ENCODE peak calls at places on chromosomes 4 and X, in nine cellular contexts. One of them, this sample, is unnamed.

GRCh38 chr4:77001907-77002306 is 52.4 kb downstream of the SEPTIN11 start:
- DNase-seq in fibroblast of lung: peak
- DNase-seq in IMR-90: peak
- DNase-seq in OCI-LY7: no peak
- DNase-seq in HCT116: no peak
- DNase-seq in SK-N-SH: no peak
- DNase-seq in endothelial cell of umbilical vein: peak
- DNase-seq in hepatocyte: no peak
- DNase-seq in PC-9: no peak
- DNase-seq in this sample: no peak

GRCh38 chr4:168854216-168854921 is 155.7 kb downstream of the CBR4 start:
- DNase-seq in fibroblast of lung: no peak
- DNase-seq in endothelial cell of umbilical vein: no peak
- DNase-seq in PC-9: no peak
- DNase-seq in IMR-90: no peak
- DNase-seq in HCT116: no peak
- DNase-seq in SK-N-SH: no peak
- DNase-seq in hepatocyte: no peak
- DNase-seq in OCI-LY7: no peak
- DNase-seq in this sample: no peak

GRCh38 chrX:39638526-39638925 is 459.2 kb downstream of the BCOR start:
- DNase-seq in SK-N-SH: no peak
- DNase-seq in hepatocyte: no peak
- DNase-seq in OCI-LY7: no peak
- DNase-seq in fibroblast of lung: no peak
- DNase-seq in PC-9: no peak
- DNase-seq in endothelial cell of umbilical vein: no peak
- DNase-seq in HCT116: no peak
- DNase-seq in IMR-90: no peak
- DNase-seq in this sample: no peak

GRCh38 chr4:56197387-56197786 is 189.9 kb downstream of the AASDH start:
- DNase-seq in SK-N-SH: no peak
- DNase-seq in fibroblast of lung: no peak
- DNase-seq in OCI-LY7: no peak
- DNase-seq in HCT116: no peak
- DNase-seq in PC-9: no peak
- DNase-seq in IMR-90: no peak
- DNase-seq in endothelial cell of umbilical vein: no peak
- DNase-seq in hepatocyte: peak
- DNase-seq in this sample: no peak

GRCh38 chr4:75087416-75087815 is 154.5 kb downstream of the PARM1 start:
- DNase-seq in hepatocyte: no peak
- DNase-seq in IMR-90: no peak
- DNase-seq in SK-N-SH: no peak
- DNase-seq in endothelial cell of umbilical vein: no peak
- DNase-seq in fibroblast of lung: no peak
- DNase-seq in OCI-LY7: no peak
- DNase-seq in PC-9: no peak
- DNase-seq in HCT116: no peak
- DNase-seq in this sample: no peak

GRCh38 chr4:40363945-40364344 is 28.8 kb downstream of the CHRNA9 start:
- DNase-seq in fibroblast of lung: no peak
- DNase-seq in SK-N-SH: no peak
- DNase-seq in OCI-LY7: no peak
- DNase-seq in endothelial cell of umbilical vein: no peak
- DNase-seq in PC-9: no peak
- DNase-seq in IMR-90: no peak
- DNase-seq in hepatocyte: no peak
- DNase-seq in HCT116: no peak
- DNase-seq in this sample: no peak

GRCh38 chrX:17471121-17471520 is 96.1 kb downstream of the NHS start:
- DNase-seq in PC-9: no peak
- DNase-seq in OCI-LY7: no peak
- DNase-seq in IMR-90: peak
- DNase-seq in HCT116: no peak
- DNase-seq in endothelial cell of umbilical vein: no peak
- DNase-seq in hepatocyte: no peak
- DNase-seq in SK-N-SH: no peak
- DNase-seq in fibroblast of lung: no peak
- DNase-seq in this sample: no peak

GRCh38 chr4:123479944-123480343 is 83.3 kb downstream of the SPRY1 start:
- DNase-seq in IMR-90: peak
- DNase-seq in SK-N-SH: no peak
- DNase-seq in OCI-LY7: peak
- DNase-seq in hepatocyte: peak
- DNase-seq in fibroblast of lung: peak
- DNase-seq in endothelial cell of umbilical vein: no peak
- DNase-seq in HCT116: no peak
- DNase-seq in PC-9: peak
- DNase-seq in this sample: no peak

GRCh38 chrX:19758536-19758935 is 128.9 kb downstream of the SH3KBP1 start:
- DNase-seq in fibroblast of lung: no peak
- DNase-seq in OCI-LY7: peak
- DNase-seq in endothelial cell of umbilical vein: no peak
- DNase-seq in IMR-90: no peak
- DNase-seq in PC-9: no peak
- DNase-seq in HCT116: no peak
- DNase-seq in hepatocyte: no peak
- DNase-seq in SK-N-SH: no peak
- DNase-seq in this sample: no peak

GRCh38 chrX:8037593-8038348 is 110.6 kb upstream of the PNPLA4 start:
- DNase-seq in hepatocyte: no peak
- DNase-seq in endothelial cell of umbilical vein: no peak
- DNase-seq in fibroblast of lung: peak
- DNase-seq in SK-N-SH: no peak
- DNase-seq in IMR-90: no peak
- DNase-seq in OCI-LY7: no peak
- DNase-seq in PC-9: no peak
- DNase-seq in HCT116: no peak
- DNase-seq in this sample: peak
- TF ChIP-seq CTCF in hepatocyte: no peak
- TF ChIP-seq CTCF in endothelial cell of umbilical vein: no peak
- TF ChIP-seq CTCF in fibroblast of lung: no peak
- TF ChIP-seq CTCF in SK-N-SH: no peak
- TF ChIP-seq CTCF in IMR-90: no peak
- TF ChIP-seq CTCF in OCI-LY7: no peak
- TF ChIP-seq CTCF in PC-9: no peak
- TF ChIP-seq CTCF in HCT116: no peak
- TF ChIP-seq CTCF in this sample: peak

GRCh38 chrX:54043696-54044125 is 562 bp downstream of the PHF8 start:
- DNase-seq in hepatocyte: peak
- DNase-seq in endothelial cell of umbilical vein: no peak
- DNase-seq in HCT116: no peak
- DNase-seq in fibroblast of lung: no peak
- DNase-seq in PC-9: no peak
- DNase-seq in IMR-90: peak
- DNase-seq in OCI-LY7: peak
- DNase-seq in SK-N-SH: peak
- DNase-seq in this sample: peak
- H2AFZ ChIP-seq in hepatocyte: peak
- H2AFZ ChIP-seq in endothelial cell of umbilical vein: peak
- H2AFZ ChIP-seq in HCT116: no peak
- H2AFZ ChIP-seq in fibroblast of lung: peak
- H2AFZ ChIP-seq in PC-9: peak
- H2AFZ ChIP-seq in IMR-90: peak
- H2AFZ ChIP-seq in OCI-LY7: peak
- H2AFZ ChIP-seq in SK-N-SH: peak
- H2AFZ ChIP-seq in this sample: peak

DNA sequence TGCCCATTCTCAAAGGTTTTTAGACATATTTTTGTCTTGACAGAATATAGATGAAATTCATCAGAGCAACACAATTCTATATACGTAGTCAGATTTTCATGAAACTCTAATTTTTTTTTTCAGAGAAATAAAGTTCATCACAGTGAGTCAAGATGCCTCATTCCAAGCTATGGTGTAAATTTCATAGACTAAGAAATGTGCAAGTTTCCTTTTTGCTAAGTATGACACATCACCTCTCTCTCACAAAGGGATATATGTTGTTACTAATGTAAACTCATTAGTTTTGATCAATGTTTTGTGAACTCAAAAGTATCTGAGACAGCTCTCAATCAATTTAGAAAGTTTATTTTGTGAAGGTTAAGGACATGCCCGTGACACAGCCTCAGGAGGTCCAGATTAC is 60.4 kb upstream of the ATXN3L start:
- DNase-seq in OCI-LY7: no peak
- DNase-seq in HCT116: no peak
- DNase-seq in endothelial cell of umbilical vein: peak
- DNase-seq in PC-9: no peak
- DNase-seq in SK-N-SH: no peak
- DNase-seq in IMR-90: peak
- DNase-seq in hepatocyte: no peak
- DNase-seq in fibroblast of lung: peak
- DNase-seq in this sample: no peak
- TF ChIP-seq CTCF in OCI-LY7: no peak
- TF ChIP-seq CTCF in HCT116: no peak
- TF ChIP-seq CTCF in endothelial cell of umbilical vein: no peak
- TF ChIP-seq CTCF in PC-9: no peak
- TF ChIP-seq CTCF in SK-N-SH: no peak
- TF ChIP-seq CTCF in IMR-90: no peak
- TF ChIP-seq CTCF in hepatocyte: no peak
- TF ChIP-seq CTCF in fibroblast of lung: no peak
- TF ChIP-seq CTCF in this sample: no peak

GRCh38 chr4:147312376-147313046 is 168.4 kb upstream of the EDNRA start:
- DNase-seq in HCT116: no peak
- DNase-seq in SK-N-SH: no peak
- DNase-seq in fibroblast of lung: peak
- DNase-seq in endothelial cell of umbilical vein: no peak
- DNase-seq in hepatocyte: no peak
- DNase-seq in OCI-LY7: no peak
- DNase-seq in IMR-90: peak
- DNase-seq in PC-9: no peak
- DNase-seq in this sample: no peak

GRCh38 chr4:147313114-147313513 is 167.8 kb upstream of the EDNRA start:
- DNase-seq in HCT116: no peak
- DNase-seq in endothelial cell of umbilical vein: no peak
- DNase-seq in fibroblast of lung: no peak
- DNase-seq in hepatocyte: no peak
- DNase-seq in PC-9: no peak
- DNase-seq in OCI-LY7: no peak
- DNase-seq in SK-N-SH: no peak
- DNase-seq in IMR-90: no peak
- DNase-seq in this sample: no peak

GRCh38 chr4:147309434-147309833 is 171.5 kb upstream of the EDNRA start:
- DNase-seq in SK-N-SH: no peak
- DNase-seq in PC-9: no peak
- DNase-seq in endothelial cell of umbilical vein: no peak
- DNase-seq in hepatocyte: no peak
- DNase-seq in OCI-LY7: no peak
- DNase-seq in HCT116: no peak
- DNase-seq in fibroblast of lung: peak
- DNase-seq in IMR-90: peak
- DNase-seq in this sample: no peak

GRCh38 chr4:147310312-147310711 is 170.6 kb upstream of the EDNRA start:
- DNase-seq in OCI-LY7: no peak
- DNase-seq in SK-N-SH: no peak
- DNase-seq in HCT116: no peak
- DNase-seq in fibroblast of lung: no peak
- DNase-seq in endothelial cell of umbilical vein: no peak
- DNase-seq in hepatocyte: no peak
- DNase-seq in PC-9: no peak
- DNase-seq in IMR-90: no peak
- DNase-seq in this sample: no peak

GRCh38 chr4:147311956-147312355 is 168.9 kb upstream of the EDNRA start:
- DNase-seq in fibroblast of lung: no peak
- DNase-seq in SK-N-SH: no peak
- DNase-seq in HCT116: no peak
- DNase-seq in IMR-90: no peak
- DNase-seq in PC-9: no peak
- DNase-seq in OCI-LY7: no peak
- DNase-seq in hepatocyte: no peak
- DNase-seq in endothelial cell of umbilical vein: no peak
- DNase-seq in this sample: no peak
- H2AFZ ChIP-seq in fibroblast of lung: no peak
- H2AFZ ChIP-seq in SK-N-SH: no peak
- H2AFZ ChIP-seq in HCT116: no peak
- H2AFZ ChIP-seq in IMR-90: no peak
- H2AFZ ChIP-seq in PC-9: no peak
- H2AFZ ChIP-seq in OCI-LY7: no peak
- H2AFZ ChIP-seq in hepatocyte: no peak
- H2AFZ ChIP-seq in endothelial cell of umbilical vein: no peak
- H2AFZ ChIP-seq in this sample: no peak

DNA sequence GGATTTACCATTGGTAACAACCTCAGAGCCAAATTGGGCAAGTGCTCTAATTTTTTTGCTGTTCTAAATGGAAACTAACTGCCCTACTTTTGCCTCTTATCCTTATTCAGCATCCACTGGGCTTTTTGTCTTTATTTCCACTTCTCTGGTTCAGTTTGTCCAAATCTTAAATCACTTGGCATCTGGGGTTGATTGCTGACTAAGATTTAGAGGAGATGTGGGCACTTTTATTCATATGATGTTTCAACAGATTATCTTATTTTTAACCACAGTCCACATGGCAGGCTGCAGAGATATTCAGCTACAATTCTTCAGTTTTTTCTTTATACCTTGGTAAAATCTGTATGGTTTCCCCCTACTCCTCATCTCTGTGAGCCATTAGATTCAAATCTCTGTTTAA is 1161.4 kb upstream of the PCDH7 start:
- DNase-seq in fibroblast of lung: no peak
- DNase-seq in endothelial cell of umbilical vein: no peak
- DNase-seq in IMR-90: no peak
- DNase-seq in PC-9: no peak
- DNase-seq in hepatocyte: no peak
- DNase-seq in HCT116: no peak
- DNase-seq in SK-N-SH: no peak
- DNase-seq in OCI-LY7: no peak
- DNase-seq in this sample: no peak
- TF ChIP-seq CTCF in fibroblast of lung: no peak
- TF ChIP-seq CTCF in endothelial cell of umbilical vein: no peak
- TF ChIP-seq CTCF in IMR-90: no peak
- TF ChIP-seq CTCF in PC-9: no peak
- TF ChIP-seq CTCF in hepatocyte: no peak
- TF ChIP-seq CTCF in HCT116: no peak
- TF ChIP-seq CTCF in SK-N-SH: no peak
- TF ChIP-seq CTCF in OCI-LY7: no peak
- TF ChIP-seq CTCF in this sample: no peak

GRCh38 chr4:25290490-25291067 is 22.0 kb upstream of the ZCCHC4 start:
- DNase-seq in HCT116: no peak
- DNase-seq in SK-N-SH: no peak
- DNase-seq in hepatocyte: peak
- DNase-seq in PC-9: no peak
- DNase-seq in fibroblast of lung: no peak
- DNase-seq in endothelial cell of umbilical vein: no peak
- DNase-seq in OCI-LY7: no peak
- DNase-seq in IMR-90: no peak
- DNase-seq in this sample: no peak
- H2AFZ ChIP-seq in HCT116: no peak
- H2AFZ ChIP-seq in SK-N-SH: no peak
- H2AFZ ChIP-seq in hepatocyte: no peak
- H2AFZ ChIP-seq in PC-9: no peak
- H2AFZ ChIP-seq in fibroblast of lung: no peak
- H2AFZ ChIP-seq in endothelial cell of umbilical vein: no peak
- H2AFZ ChIP-seq in OCI-LY7: no peak
- H2AFZ ChIP-seq in IMR-90: no peak
- H2AFZ ChIP-seq in this sample: no peak

GRCh38 chrX:83819304-83819703 is 41.6 kb upstream of the CYLC1 start:
- DNase-seq in hepatocyte: no peak
- DNase-seq in OCI-LY7: no peak
- DNase-seq in PC-9: no peak
- DNase-seq in HCT116: no peak
- DNase-seq in fibroblast of lung: no peak
- DNase-seq in IMR-90: no peak
- DNase-seq in endothelial cell of umbilical vein: no peak
- DNase-seq in SK-N-SH: no peak
- DNase-seq in this sample: no peak
- TF ChIP-seq CTCF in hepatocyte: no peak
- TF ChIP-seq CTCF in OCI-LY7: no peak
- TF ChIP-seq CTCF in PC-9: no peak
- TF ChIP-seq CTCF in HCT116: no peak
- TF ChIP-seq CTCF in fibroblast of lung: no peak
- TF ChIP-seq CTCF in IMR-90: no peak
- TF ChIP-seq CTCF in endothelial cell of umbilical vein: no peak
- TF ChIP-seq CTCF in SK-N-SH: peak
- TF ChIP-seq CTCF in this sample: no peak

This sample was measured in DND-41.